ENCODE peak calls at places on chromosomes 7 and 10, in ten cellular contexts. One of them, this sample, is unnamed.

GRCh38 chr10:131663411-131663810 is 237.4 kb upstream of the PPP2R2D start:
- ATAC-seq in activated naive CD8-positive, alpha-beta T cell treated with anti-CD3 and anti-CD28 coated beads, Interleukin-2, amount 10 ng/mL, durations not matched to agents 7 days and 5 days: no peak
- ATAC-seq in natural killer cell: no peak
- ATAC-seq in left lung: no peak
- ATAC-seq in central memory CD8-positive, alpha-beta T cell: no peak
- ATAC-seq in HepG2: no peak
- ATAC-seq in T-cell: no peak
- ATAC-seq in activated T-cell treated with anti-CD3 and anti-CD28 coated beads, Interleukin-2, amount 50 U/mL, for 4 hours: no peak
- ATAC-seq in right lobe of liver: no peak
- ATAC-seq in Right ventricle myocardium inferior: no peak
- ATAC-seq in this sample: no peak

GRCh38 chr10:93074597-93075368 is 1.1 kb downstream of the CYP26A1 start:
- ATAC-seq in activated naive CD8-positive, alpha-beta T cell treated with anti-CD3 and anti-CD28 coated beads, Interleukin-2, amount 10 ng/mL, durations not matched to agents 7 days and 5 days: peak
- ATAC-seq in natural killer cell: no peak
- ATAC-seq in left lung: no peak
- ATAC-seq in central memory CD8-positive, alpha-beta T cell: no peak
- ATAC-seq in HepG2: no peak
- ATAC-seq in T-cell: no peak
- ATAC-seq in activated T-cell treated with anti-CD3 and anti-CD28 coated beads, Interleukin-2, amount 50 U/mL, for 4 hours: no peak
- ATAC-seq in right lobe of liver: no peak
- ATAC-seq in Right ventricle myocardium inferior: no peak
- ATAC-seq in this sample: no peak

GRCh38 chr7:26704786-26705185 is 159.6 kb downstream of the SKAP2 start:
- ATAC-seq in activated naive CD8-positive, alpha-beta T cell treated with anti-CD3 and anti-CD28 coated beads, Interleukin-2, amount 10 ng/mL, durations not matched to agents 7 days and 5 days: no peak
- ATAC-seq in natural killer cell: no peak
- ATAC-seq in left lung: no peak
- ATAC-seq in central memory CD8-positive, alpha-beta T cell: no peak
- ATAC-seq in HepG2: no peak
- ATAC-seq in T-cell: no peak
- ATAC-seq in activated T-cell treated with anti-CD3 and anti-CD28 coated beads, Interleukin-2, amount 50 U/mL, for 4 hours: no peak
- ATAC-seq in right lobe of liver: no peak
- ATAC-seq in Right ventricle myocardium inferior: peak
- ATAC-seq in this sample: no peak

GRCh38 chr10:2011106-2011716 is 273.9 kb upstream of the ADARB2 start:
- ATAC-seq in activated naive CD8-positive, alpha-beta T cell treated with anti-CD3 and anti-CD28 coated beads, Interleukin-2, amount 10 ng/mL, durations not matched to agents 7 days and 5 days: no peak
- ATAC-seq in natural killer cell: no peak
- ATAC-seq in left lung: no peak
- ATAC-seq in central memory CD8-positive, alpha-beta T cell: no peak
- ATAC-seq in HepG2: peak
- ATAC-seq in T-cell: no peak
- ATAC-seq in activated T-cell treated with anti-CD3 and anti-CD28 coated beads, Interleukin-2, amount 50 U/mL, for 4 hours: no peak
- ATAC-seq in right lobe of liver: no peak
- ATAC-seq in Right ventricle myocardium inferior: no peak
- ATAC-seq in this sample: no peak

GRCh38 chr7:51141451-51141971 is 175.1 kb downstream of the COBL start:
- ATAC-seq in activated naive CD8-positive, alpha-beta T cell treated with anti-CD3 and anti-CD28 coated beads, Interleukin-2, amount 10 ng/mL, durations not matched to agents 7 days and 5 days: no peak
- ATAC-seq in natural killer cell: no peak
- ATAC-seq in left lung: peak
- ATAC-seq in central memory CD8-positive, alpha-beta T cell: no peak
- ATAC-seq in HepG2: no peak
- ATAC-seq in T-cell: no peak
- ATAC-seq in activated T-cell treated with anti-CD3 and anti-CD28 coated beads, Interleukin-2, amount 50 U/mL, for 4 hours: no peak
- ATAC-seq in right lobe of liver: peak
- ATAC-seq in Right ventricle myocardium inferior: peak
- ATAC-seq in this sample: peak

GRCh38 chr7:105638942-105639495 is 57.7 kb upstream of the EFCAB10 start:
- ATAC-seq in activated naive CD8-positive, alpha-beta T cell treated with anti-CD3 and anti-CD28 coated beads, Interleukin-2, amount 10 ng/mL, durations not matched to agents 7 days and 5 days: no peak
- ATAC-seq in natural killer cell: no peak
- ATAC-seq in left lung: peak
- ATAC-seq in central memory CD8-positive, alpha-beta T cell: no peak
- ATAC-seq in HepG2: no peak
- ATAC-seq in T-cell: no peak
- ATAC-seq in activated T-cell treated with anti-CD3 and anti-CD28 coated beads, Interleukin-2, amount 50 U/mL, for 4 hours: no peak
- ATAC-seq in right lobe of liver: no peak
- ATAC-seq in Right ventricle myocardium inferior: no peak
- ATAC-seq in this sample: no peak

GRCh38 chr10:11183000-11183399 is 165.3 kb downstream of the CELF2 start:
- ATAC-seq in activated naive CD8-positive, alpha-beta T cell treated with anti-CD3 and anti-CD28 coated beads, Interleukin-2, amount 10 ng/mL, durations not matched to agents 7 days and 5 days: no peak
- ATAC-seq in natural killer cell: no peak
- ATAC-seq in left lung: no peak
- ATAC-seq in central memory CD8-positive, alpha-beta T cell: no peak
- ATAC-seq in HepG2: no peak
- ATAC-seq in T-cell: no peak
- ATAC-seq in activated T-cell treated with anti-CD3 and anti-CD28 coated beads, Interleukin-2, amount 50 U/mL, for 4 hours: no peak
- ATAC-seq in right lobe of liver: no peak
- ATAC-seq in Right ventricle myocardium inferior: no peak
- ATAC-seq in this sample: peak

GRCh38 chr7:112504093-112504695 is 23.4 kb downstream of the LSMEM1 start:
- ATAC-seq in activated naive CD8-positive, alpha-beta T cell treated with anti-CD3 and anti-CD28 coated beads, Interleukin-2, amount 10 ng/mL, durations not matched to agents 7 days and 5 days: no peak
- ATAC-seq in natural killer cell: no peak
- ATAC-seq in left lung: no peak
- ATAC-seq in central memory CD8-positive, alpha-beta T cell: no peak
- ATAC-seq in HepG2: no peak
- ATAC-seq in T-cell: no peak
- ATAC-seq in activated T-cell treated with anti-CD3 and anti-CD28 coated beads, Interleukin-2, amount 50 U/mL, for 4 hours: no peak
- ATAC-seq in right lobe of liver: no peak
- ATAC-seq in Right ventricle myocardium inferior: peak
- ATAC-seq in this sample: no peak

GRCh38 chr10:73644767-73645166 is 3.5 kb upstream of the MYOZ1 start:
- ATAC-seq in activated naive CD8-positive, alpha-beta T cell treated with anti-CD3 and anti-CD28 coated beads, Interleukin-2, amount 10 ng/mL, durations not matched to agents 7 days and 5 days: no peak
- ATAC-seq in natural killer cell: no peak
- ATAC-seq in left lung: no peak
- ATAC-seq in central memory CD8-positive, alpha-beta T cell: no peak
- ATAC-seq in HepG2: no peak
- ATAC-seq in T-cell: no peak
- ATAC-seq in activated T-cell treated with anti-CD3 and anti-CD28 coated beads, Interleukin-2, amount 50 U/mL, for 4 hours: no peak
- ATAC-seq in right lobe of liver: no peak
- ATAC-seq in Right ventricle myocardium inferior: no peak
- ATAC-seq in this sample: peak

GRCh38 chr7:42935861-42936260 is 3.7 kb downstream of the MRPL32 start:
- ATAC-seq in activated naive CD8-positive, alpha-beta T cell treated with anti-CD3 and anti-CD28 coated beads, Interleukin-2, amount 10 ng/mL, durations not matched to agents 7 days and 5 days: no peak
- ATAC-seq in natural killer cell: no peak
- ATAC-seq in left lung: no peak
- ATAC-seq in central memory CD8-positive, alpha-beta T cell: no peak
- ATAC-seq in HepG2: no peak
- ATAC-seq in T-cell: no peak
- ATAC-seq in activated T-cell treated with anti-CD3 and anti-CD28 coated beads, Interleukin-2, amount 50 U/mL, for 4 hours: no peak
- ATAC-seq in right lobe of liver: no peak
- ATAC-seq in Right ventricle myocardium inferior: no peak
- ATAC-seq in this sample: no peak

GRCh38 chr10:7070950-7071349 is 339.9 kb downstream of the SFMBT2 start:
- ATAC-seq in activated naive CD8-positive, alpha-beta T cell treated with anti-CD3 and anti-CD28 coated beads, Interleukin-2, amount 10 ng/mL, durations not matched to agents 7 days and 5 days: no peak
- ATAC-seq in natural killer cell: no peak
- ATAC-seq in left lung: no peak
- ATAC-seq in central memory CD8-positive, alpha-beta T cell: no peak
- ATAC-seq in HepG2: no peak
- ATAC-seq in T-cell: no peak
- ATAC-seq in activated T-cell treated with anti-CD3 and anti-CD28 coated beads, Interleukin-2, amount 50 U/mL, for 4 hours: no peak
- ATAC-seq in right lobe of liver: no peak
- ATAC-seq in Right ventricle myocardium inferior: no peak
- ATAC-seq in this sample: no peak

GRCh38 chr10:109743141-109744120 is 179.9 kb downstream of the XPNPEP1 start:
- ATAC-seq in activated naive CD8-positive, alpha-beta T cell treated with anti-CD3 and anti-CD28 coated beads, Interleukin-2, amount 10 ng/mL, durations not matched to agents 7 days and 5 days: no peak
- ATAC-seq in natural killer cell: no peak
- ATAC-seq in left lung: no peak
- ATAC-seq in central memory CD8-positive, alpha-beta T cell: no peak
- ATAC-seq in HepG2: no peak
- ATAC-seq in T-cell: no peak
- ATAC-seq in activated T-cell treated with anti-CD3 and anti-CD28 coated beads, Interleukin-2, amount 50 U/mL, for 4 hours: no peak
- ATAC-seq in right lobe of liver: no peak
- ATAC-seq in Right ventricle myocardium inferior: no peak
- ATAC-seq in this sample: no peak

GRCh38 chr7:41592794-41593193 is 110.1 kb downstream of the INHBA start:
- ATAC-seq in activated naive CD8-positive, alpha-beta T cell treated with anti-CD3 and anti-CD28 coated beads, Interleukin-2, amount 10 ng/mL, durations not matched to agents 7 days and 5 days: no peak
- ATAC-seq in natural killer cell: no peak
- ATAC-seq in left lung: no peak
- ATAC-seq in central memory CD8-positive, alpha-beta T cell: no peak
- ATAC-seq in HepG2: no peak
- ATAC-seq in T-cell: no peak
- ATAC-seq in activated T-cell treated with anti-CD3 and anti-CD28 coated beads, Interleukin-2, amount 50 U/mL, for 4 hours: no peak
- ATAC-seq in right lobe of liver: no peak
- ATAC-seq in Right ventricle myocardium inferior: no peak
- ATAC-seq in this sample: no peak

GRCh38 chr7:28356619-28357018 is 55.7 kb upstream of the CREB5 start:
- ATAC-seq in activated naive CD8-positive, alpha-beta T cell treated with anti-CD3 and anti-CD28 coated beads, Interleukin-2, amount 10 ng/mL, durations not matched to agents 7 days and 5 days: no peak
- ATAC-seq in natural killer cell: no peak
- ATAC-seq in left lung: no peak
- ATAC-seq in central memory CD8-positive, alpha-beta T cell: no peak
- ATAC-seq in HepG2: no peak
- ATAC-seq in T-cell: no peak
- ATAC-seq in activated T-cell treated with anti-CD3 and anti-CD28 coated beads, Interleukin-2, amount 50 U/mL, for 4 hours: no peak
- ATAC-seq in right lobe of liver: no peak
- ATAC-seq in Right ventricle myocardium inferior: no peak
- ATAC-seq in this sample: no peak

GRCh38 chr10:14667748-14668147 is 106.9 kb downstream of the FAM107B start:
- ATAC-seq in activated naive CD8-positive, alpha-beta T cell treated with anti-CD3 and anti-CD28 coated beads, Interleukin-2, amount 10 ng/mL, durations not matched to agents 7 days and 5 days: no peak
- ATAC-seq in natural killer cell: no peak
- ATAC-seq in left lung: no peak
- ATAC-seq in central memory CD8-positive, alpha-beta T cell: no peak
- ATAC-seq in HepG2: no peak
- ATAC-seq in T-cell: no peak
- ATAC-seq in activated T-cell treated with anti-CD3 and anti-CD28 coated beads, Interleukin-2, amount 50 U/mL, for 4 hours: no peak
- ATAC-seq in right lobe of liver: no peak
- ATAC-seq in Right ventricle myocardium inferior: no peak
- ATAC-seq in this sample: no peak

GRCh38 chr7:105827106-105827870 is 49.1 kb downstream of the ATXN7L1 start:
- ATAC-seq in activated naive CD8-positive, alpha-beta T cell treated with anti-CD3 and anti-CD28 coated beads, Interleukin-2, amount 10 ng/mL, durations not matched to agents 7 days and 5 days: no peak
- ATAC-seq in natural killer cell: no peak
- ATAC-seq in left lung: no peak
- ATAC-seq in central memory CD8-positive, alpha-beta T cell: no peak
- ATAC-seq in HepG2: peak
- ATAC-seq in T-cell: no peak
- ATAC-seq in activated T-cell treated with anti-CD3 and anti-CD28 coated beads, Interleukin-2, amount 50 U/mL, for 4 hours: no peak
- ATAC-seq in right lobe of liver: no peak
- ATAC-seq in Right ventricle myocardium inferior: no peak
- ATAC-seq in this sample: no peak

GRCh38 chr7:159006610-159007130 is 138.0 kb downstream of the VIPR2 start:
- ATAC-seq in activated naive CD8-positive, alpha-beta T cell treated with anti-CD3 and anti-CD28 coated beads, Interleukin-2, amount 10 ng/mL, durations not matched to agents 7 days and 5 days: no peak
- ATAC-seq in natural killer cell: no peak
- ATAC-seq in left lung: no peak
- ATAC-seq in central memory CD8-positive, alpha-beta T cell: no peak
- ATAC-seq in HepG2: peak
- ATAC-seq in T-cell: no peak
- ATAC-seq in activated T-cell treated with anti-CD3 and anti-CD28 coated beads, Interleukin-2, amount 50 U/mL, for 4 hours: no peak
- ATAC-seq in right lobe of liver: no peak
- ATAC-seq in Right ventricle myocardium inferior: no peak
- ATAC-seq in this sample: no peak

This sample was measured in activated T-helper 17 cell treated with anti-CD3 and anti-CD28 coated beads, Interleukin-2, amount 50 U/mL, for 72 hours.